ENCODE peak calls at places on chromosomes 16 and 17, in eight cellular contexts. J is left ventricle myocardium inferior, I is DMS153, A is GM23248, Y is lung, O is GM12865, Q is T-cell, U is AG08396. H is an unnamed sample.

GRCh38 chr16:22052985-22053384 is 39.4 kb upstream of the VWA3A start:
- DNase-seq in J (no peak), I (no peak), A (no peak), Y (no peak), O (no peak), Q (no peak), U (no peak), H (no peak)

GRCh38 chr16:22671301-22672076 is 142.5 kb upstream of the HS3ST2 start:
- DNase-seq in J (no peak), I (no peak), A (peak), Y (no peak), O (no peak), Q (no peak), U (no peak), H (no peak)

GRCh38 chr16:81581107-81581506 is 136.5 kb downstream of the CMIP start:
- DNase-seq in J (no peak), I (peak), A (no peak), Y (peak), O (no peak), Q (no peak), U (no peak), H (no peak)

GRCh38 chr17:46117117-46117516 is 76.1 kb downstream of the KANSL1 start:
- DNase-seq in J (no peak), I (no peak), A (no peak), Y (no peak), O (no peak), Q (no peak), U (no peak), H (no peak)

GRCh38 chr17:29124931-29125270 is 55.3 kb downstream of the MYO18A start:
- DNase-seq in J (peak), I (no peak), A (no peak), Y (peak), O (no peak), Q (no peak), U (no peak), H (peak)

GRCh38 chr17:8941520-8941919 is 24.0 kb downstream of the PIK3R5 start:
- DNase-seq in J (no peak), I (no peak), A (no peak), Y (no peak), O (peak), Q (peak), U (no peak), H (no peak)

GRCh38 chr16:12896562-12896961 is 4.8 kb upstream of the SHISA9 start:
- DNase-seq in J (no peak), I (no peak), A (peak), Y (no peak), O (peak), Q (no peak), U (no peak), H (no peak)

GRCh38 chr17:67376509-67376891 is 581 bp upstream of the PITPNC1 start:
- DNase-seq in J (no peak), I (no peak), A (peak), Y (no peak), O (peak), Q (no peak), U (peak), H (no peak)

GRCh38 chr16:75198135-75198600 is 8.8 kb downstream of the CTRB2 start:
- DNase-seq in J (no peak), I (no peak), A (peak), Y (no peak), O (no peak), Q (no peak), U (peak), H (no peak)

GRCh38 chr17:59329558-59330313 is 1.7 kb upstream of the YPEL2 start:
- DNase-seq in J (peak), I (peak), A (peak), Y (peak), O (peak), Q (peak), U (peak), H (peak)

GRCh38 chr16:3659200-3659599 is 4.7 kb downstream of the DNASE1 start:
- DNase-seq in J (no peak), I (no peak), A (peak), Y (no peak), O (no peak), Q (no peak), U (no peak), H (no peak)

GRCh38 chr16:89282523-89282922 is 65.0 kb downstream of the ZNF778 start:
- DNase-seq in J (no peak), I (no peak), A (no peak), Y (no peak), O (no peak), Q (no peak), U (no peak), H (no peak)

GRCh38 chr16:278863-279366 is 1.5 kb upstream of the ARHGDIG start:
- DNase-seq in J (no peak), I (peak), A (peak), Y (peak), O (peak), Q (peak), U (no peak), H (peak)

GRCh38 chr17:33888455-33888854 is 366.6 kb upstream of the CCL2 start:
- DNase-seq in J (no peak), I (no peak), A (peak), Y (no peak), O (no peak), Q (no peak), U (no peak), H (no peak)

GRCh38 chr17:57585341-57586098 is 159.6 kb downstream of the CCDC182 start:
- DNase-seq in J (no peak), I (no peak), A (no peak), Y (no peak), O (no peak), Q (no peak), U (no peak), H (no peak)

GRCh38 chr17:29918922-29919856 is 10.8 kb downstream of the SSH2 start:
- DNase-seq in J (no peak), I (no peak), A (peak), Y (no peak), O (no peak), Q (no peak), U (peak), H (no peak)

GRCh38 chr16:70689970-70690905 is 4.4 kb upstream of the MTSS2 start:
- DNase-seq in J (no peak), I (no peak), A (no peak), Y (no peak), O (no peak), Q (no peak), U (no peak), H (no peak)

GRCh38 chr17:34902761-34903325 is 58.4 kb downstream of the CCT6B start:
- DNase-seq in J (no peak), I (no peak), A (no peak), Y (no peak), O (no peak), Q (no peak), U (no peak), H (no peak)

GRCh38 chr17:62644487-62645173 is 17.2 kb downstream of the MRC2 start:
- DNase-seq in J (no peak), I (no peak), A (no peak), Y (no peak), O (no peak), Q (no peak), U (no peak), H (no peak)

GRCh38 chr16:84532855-84533486 is 28.5 kb upstream of the MEAK7 start:
- DNase-seq in J (no peak), I (no peak), A (no peak), Y (no peak), O (no peak), Q (no peak), U (no peak), H (no peak)

GRCh38 chr16:546909-547770 is 13.1 kb upstream of the PRR35 start:
- DNase-seq in J (peak), I (peak), A (peak), Y (peak), O (no peak), Q (no peak), U (no peak), H (peak)

GRCh38 chr17:81815646-81815985 is 11.7 kb downstream of the GCGR start:
- DNase-seq in J (no peak), I (no peak), A (no peak), Y (no peak), O (no peak), Q (no peak), U (no peak), H (peak)

GRCh38 chr16:67641779-67642708 is 2.9 kb upstream of the CARMIL2 start:
- DNase-seq in J (peak), I (no peak), A (peak), Y (peak), O (no peak), Q (no peak), U (peak), H (peak)

GRCh38 chr17:75927286-75927922 is 13.4 kb downstream of the FBF1 start:
- DNase-seq in J (no peak), I (no peak), A (peak), Y (peak), O (peak), Q (no peak), U (peak), H (no peak)

GRCh38 chr16:85432606-85433005 is 180.5 kb upstream of the GSE1 start:
- DNase-seq in J (no peak), I (no peak), A (no peak), Y (no peak), O (no peak), Q (no peak), U (no peak), H (no peak)

GRCh38 chr17:77451271-77451893 is 310.6 kb downstream of the SEC14L1 start:
- DNase-seq in J (peak), I (no peak), A (peak), Y (no peak), O (peak), Q (peak), U (peak), H (peak)

GRCh38 chr17:50304781-50305404 is 30.6 kb downstream of the TMEM92 start:
- DNase-seq in J (no peak), I (no peak), A (peak), Y (no peak), O (no peak), Q (no peak), U (peak), H (peak)

GRCh38 chr16:1122031-1122765 is 26.2 kb upstream of the C1QTNF8 start:
- DNase-seq in J (no peak), I (no peak), A (peak), Y (no peak), O (no peak), Q (no peak), U (no peak), H (no peak)

GRCh38 chr16:71572497-71573116 is 4.3 kb downstream of the TAT start:
- DNase-seq in J (no peak), I (peak), A (no peak), Y (no peak), O (no peak), Q (no peak), U (no peak), H (no peak)

GRCh38 chr16:23282508-23282907 is 19.6 kb upstream of the SCNN1B start:
- DNase-seq in J (no peak), I (no peak), A (peak), Y (no peak), O (no peak), Q (no peak), U (no peak), H (peak)